ENCODE peak calls at places on chromosomes 4 and X, in four cellular contexts. D is left lung, X is A549, Q is left ventricle myocardium inferior. A is an unnamed sample.

GRCh38 chr4:64539234-64539849 is 130.1 kb upstream of the TECRL start:
- DNase-seq in X (peak), Q (no peak), D (no peak), A (peak)

GRCh38 chr4:164410401-164410800 is 343.5 kb upstream of the SMIM31 start:
- DNase-seq in X (no peak), Q (no peak), D (no peak), A (no peak)

GRCh38 chrX:2490634-2491033 is 10.1 kb downstream of the DHRSX start:
- DNase-seq in Q (no peak), D (no peak), X (no peak), A (no peak)

GRCh38 chr4:105280338-105280809 is 133.7 kb downstream of the TET2 start:
- DNase-seq in Q (no peak), D (no peak), X (no peak), A (peak)

GRCh38 chr4:168877779-168878491 is 132.1 kb downstream of the CBR4 start:
- DNase-seq in Q (peak), D (peak), X (no peak), A (no peak)

GRCh38 chrX:80929251-80929650 is 119.6 kb upstream of the BRWD3 start:
- DNase-seq in X (no peak), D (no peak), Q (no peak), A (no peak)

GRCh38 chr4:76758290-76758882 is 139.6 kb downstream of the SOWAHB start:
- DNase-seq in Q (no peak), D (no peak), X (peak), A (peak)

GRCh38 chrX:101009086-101009485 is 39.6 kb downstream of the ARL13A start:
- DNase-seq in D (no peak), X (no peak), Q (no peak), A (no peak)

GRCh38 chrX:115562492-115562872 is 1.5 kb downstream of the PLS3 start:
- DNase-seq in X (peak), Q (no peak), D (no peak), A (peak)
- H3K27ac ChIP-seq in X (peak), Q (peak), D (peak), A (peak)

DNA sequence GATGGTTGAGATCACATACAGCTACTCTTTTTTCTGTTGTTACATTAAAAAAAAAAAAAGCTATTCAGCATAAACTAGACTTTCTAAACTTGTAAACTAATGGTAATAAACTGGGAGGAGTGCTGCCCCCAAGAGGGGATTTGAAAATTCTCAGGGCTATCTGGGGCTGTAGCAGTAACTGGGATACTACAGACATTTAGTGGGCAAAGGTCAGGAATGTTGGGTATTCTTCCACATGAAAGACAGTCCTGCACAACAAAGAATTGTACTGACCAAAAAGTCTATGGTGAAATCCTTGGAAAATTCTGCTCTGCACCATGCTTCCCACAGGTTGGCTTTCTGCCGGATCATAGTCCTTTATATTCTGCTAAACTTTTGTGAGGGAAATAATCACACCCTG is 232.6 kb upstream of the BOD1L1 start:
- DNase-seq in X (no peak), Q (no peak), D (no peak), A (no peak)
- TF ChIP-seq CTCF in X (no peak), Q (peak), D (no peak), A (no peak)

GRCh38 chr4:54230479-54231418 is 1.7 kb downstream of the PDGFRA start:
- DNase-seq in X (no peak), D (no peak), Q (peak), A (no peak)
- H3K27ac ChIP-seq in X (no peak), D (peak), Q (peak), A (no peak)

GRCh38 chr4:101347557-101348366 is 436 bp upstream of the PPP3CA start:
- DNase-seq in X (peak), Q (peak), D (peak), A (peak)
- TF ChIP-seq CTCF in X (no peak), Q (peak), D (peak), A (no peak)

DNA sequence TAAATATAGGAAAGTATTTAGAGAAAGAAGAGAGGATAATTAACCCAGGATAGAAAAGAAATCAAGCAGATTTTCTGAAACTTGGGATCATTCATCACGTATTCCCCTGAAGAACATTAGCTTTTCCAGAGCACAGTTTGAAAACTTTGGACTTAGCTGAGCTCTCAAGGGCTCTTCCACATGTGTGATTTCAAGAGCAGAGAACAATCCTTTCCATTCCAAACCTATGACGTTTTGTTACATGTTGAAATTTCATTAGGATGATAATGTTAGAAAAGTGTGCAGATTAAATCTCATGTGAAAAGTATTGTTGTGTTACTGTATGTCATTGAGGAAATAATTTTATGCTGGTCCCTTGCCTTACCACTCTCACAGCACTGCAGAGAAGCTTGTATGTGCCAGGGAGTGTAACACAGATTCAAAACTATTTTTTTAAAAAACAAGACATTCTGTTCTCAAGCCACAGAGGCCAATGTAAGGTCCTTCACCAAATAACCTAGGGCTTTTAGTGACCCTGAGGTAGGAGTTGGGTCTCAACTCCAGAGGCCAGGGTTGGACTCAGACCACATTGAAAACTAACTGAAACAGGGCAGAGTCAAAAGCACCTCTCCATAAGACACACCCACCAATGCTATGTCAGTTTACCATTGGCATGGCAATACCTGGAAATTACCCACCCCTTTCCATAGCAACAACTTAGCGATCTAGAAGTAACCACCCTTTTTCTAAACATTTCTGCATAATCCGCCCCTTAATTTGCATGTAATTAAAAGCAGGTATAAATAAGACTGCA is 141.3 kb downstream of the ANXA5 start:
- DNase-seq in D (no peak), X (no peak), Q (no peak), A (no peak)
- H3K27ac ChIP-seq in D (peak), X (no peak), Q (peak), A (no peak)

GRCh38 chr4:136829298-136829697 is 703.0 kb downstream of the PCDH18 start:
- DNase-seq in X (no peak), Q (no peak), D (no peak), A (no peak)

DNA sequence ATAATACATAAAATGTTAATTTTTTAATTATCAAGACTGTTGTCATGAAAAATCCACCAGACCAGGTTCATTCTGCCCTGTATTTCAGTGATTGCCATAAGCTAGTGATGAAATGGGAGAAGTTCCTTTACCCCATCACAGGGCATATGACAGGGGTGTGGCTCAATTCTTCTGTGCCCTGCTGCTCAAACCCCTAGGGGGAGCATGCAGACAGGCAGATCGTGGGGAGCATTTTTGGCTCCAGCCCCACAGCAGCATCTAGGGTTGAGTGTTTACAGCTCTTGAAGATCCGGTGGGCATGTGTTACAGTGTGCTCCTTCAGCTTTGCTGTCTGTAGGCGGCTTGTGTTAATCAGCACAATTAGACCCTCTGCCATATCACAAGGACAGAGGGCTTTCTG is 700.7 kb downstream of the PCDH18 start:
- DNase-seq in Q (no peak), D (no peak), X (no peak), A (no peak)
- TF ChIP-seq CTCF in Q (no peak), D (no peak), X (no peak), A (no peak)

GRCh38 chr4:8401665-8402064 is 38.9 kb downstream of the ACOX3 start:
- DNase-seq in D (no peak), Q (no peak), X (no peak), A (no peak)
- H3K27ac ChIP-seq in D (no peak), Q (peak), X (no peak), A (peak)

DNA sequence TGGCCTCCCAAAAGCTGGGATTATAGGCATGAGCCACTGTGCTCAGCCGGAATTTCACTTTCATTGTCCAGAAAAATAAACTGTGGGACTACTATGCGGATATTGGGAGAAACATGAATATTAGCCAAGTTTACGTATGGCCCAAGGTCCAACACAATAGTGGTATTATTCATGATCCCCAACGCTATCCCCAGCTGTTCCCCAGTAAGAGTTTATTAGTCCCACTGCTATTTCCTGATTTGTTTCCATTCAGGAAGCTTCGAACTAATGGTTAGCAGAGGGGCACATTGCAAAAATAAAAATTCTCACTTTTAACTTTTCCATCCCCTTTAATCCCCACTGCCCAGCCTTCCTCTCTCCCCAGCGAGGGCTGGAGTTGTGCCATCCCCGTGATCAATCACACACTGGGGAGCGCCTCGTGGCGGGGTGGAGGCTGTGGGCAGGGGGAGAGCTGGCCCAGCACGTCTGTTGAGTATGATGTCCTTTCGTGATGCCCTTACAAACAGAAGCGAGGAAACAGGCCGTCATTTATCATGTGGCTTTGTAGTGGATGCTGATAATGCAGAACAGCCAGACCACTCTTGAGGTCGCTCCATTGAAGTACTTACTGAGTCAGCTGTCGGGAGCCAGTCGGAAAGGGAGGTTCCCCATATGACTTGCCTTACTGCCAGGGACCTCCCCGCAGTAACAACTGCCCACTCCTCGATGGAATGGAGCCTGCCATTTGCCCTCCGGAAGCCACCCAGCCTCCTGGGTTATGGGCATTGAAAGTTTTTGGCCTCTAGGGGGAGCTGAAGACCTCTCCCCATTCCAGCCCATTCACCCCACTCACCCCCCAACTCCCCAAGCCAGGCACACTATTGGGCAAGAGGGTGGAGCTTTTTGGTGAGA is 117.0 kb downstream of the KDR start:
- DNase-seq in D (no peak), X (peak), Q (no peak), A (peak)
- TF ChIP-seq CTCF in D (no peak), X (no peak), Q (peak), A (peak)

GRCh38 chr4:151098191-151098590 is 1.2 kb upstream of the RPS3A start:
- DNase-seq in Q (no peak), D (peak), X (no peak), A (no peak)
- H3K27ac ChIP-seq in Q (no peak), D (no peak), X (no peak), A (peak)

A was measured in RWPE1.